ENCODE peak calls at places on chromosome 4, in seven cellular contexts. K is heart left ventricle, C is ovary, P is right lobe of liver, T is spleen, S is tibial nerve, Z is A549. W is an unnamed sample.

GRCh38 chr4:127601029-127601428 is 31.7 kb upstream of the INTU start:
- DNase-seq in S (no peak), C (no peak), Z (no peak), T (no peak), K (no peak), P (no peak), W (no peak)

GRCh38 chr4:188754372-188755002 is 615.2 kb downstream of the TRIML1 start:
- DNase-seq in Z (no peak), P (no peak), T (no peak), S (no peak), K (no peak), C (no peak), W (no peak)

GRCh38 chr4:17097369-17097768 is 198.9 kb upstream of the LDB2 start:
- DNase-seq in P (no peak), C (no peak), T (no peak), K (no peak), S (no peak), Z (no peak), W (no peak)

GRCh38 chr4:165207431-165208321 is at the start of gene KLHL2:
- DNase-seq in T (peak; percentile 97), P (peak; percentile 92), C (peak; percentile 80), S (peak; percentile 43), K (peak; percentile 88), Z (peak; percentile 35), W (peak; percentile 86)

GRCh38 chr4:71360844-71361243 is 22.0 kb downstream of the SLC4A4 start:
- DNase-seq in T (no peak), K (no peak), Z (no peak), C (no peak), P (no peak), S (no peak), W (no peak)

GRCh38 chr4:82500106-82500738 is 61.6 kb downstream of the TMEM150C start:
- DNase-seq in C (no peak), T (no peak), K (no peak), Z (no peak), P (no peak), S (no peak), W (no peak)

GRCh38 chr4:138275946-138276621 is 33.9 kb upstream of the SLC7A11 start:
- DNase-seq in K (no peak), Z (peak; percentile 25), P (no peak), S (no peak), T (no peak), C (no peak), W (no peak)

GRCh38 chr4:143512978-143513313 is 556 bp upstream of the SMARCA5 start:
- DNase-seq in S (no peak), K (no peak), T (no peak), Z (peak; percentile 39), C (no peak), P (no peak), W (no peak)

GRCh38 chr4:184347251-184348239 is 126.8 kb downstream of the IRF2 start:
- DNase-seq in K (peak; percentile 61), C (no peak), Z (no peak), T (peak; percentile 87), S (peak; percentile 49), P (peak; percentile 69), W (peak; percentile 96)

GRCh38 chr4:87910795-87911194 is 64.7 kb upstream of the SPP1 start:
- DNase-seq in P (no peak), S (no peak), C (no peak), Z (no peak), T (no peak), K (no peak), W (no peak)

GRCh38 chr4:3345384-3345783 is 52.6 kb downstream of the RGS12 start:
- DNase-seq in K (peak; percentile 10), T (no peak), Z (no peak), C (no peak), P (no peak), S (no peak), W (no peak)

GRCh38 chr4:95643627-95644026 is 94.9 kb upstream of the UNC5C start:
- DNase-seq in P (no peak), Z (no peak), C (peak; percentile 12), K (no peak), S (no peak), T (no peak), W (no peak)

GRCh38 chr4:76624271-76624681 is 189.2 kb downstream of the SHROOM3 start:
- DNase-seq in T (no peak), C (peak; percentile 63), K (peak; percentile 36), Z (no peak), S (peak; percentile 64), P (no peak), W (no peak)

DNA sequence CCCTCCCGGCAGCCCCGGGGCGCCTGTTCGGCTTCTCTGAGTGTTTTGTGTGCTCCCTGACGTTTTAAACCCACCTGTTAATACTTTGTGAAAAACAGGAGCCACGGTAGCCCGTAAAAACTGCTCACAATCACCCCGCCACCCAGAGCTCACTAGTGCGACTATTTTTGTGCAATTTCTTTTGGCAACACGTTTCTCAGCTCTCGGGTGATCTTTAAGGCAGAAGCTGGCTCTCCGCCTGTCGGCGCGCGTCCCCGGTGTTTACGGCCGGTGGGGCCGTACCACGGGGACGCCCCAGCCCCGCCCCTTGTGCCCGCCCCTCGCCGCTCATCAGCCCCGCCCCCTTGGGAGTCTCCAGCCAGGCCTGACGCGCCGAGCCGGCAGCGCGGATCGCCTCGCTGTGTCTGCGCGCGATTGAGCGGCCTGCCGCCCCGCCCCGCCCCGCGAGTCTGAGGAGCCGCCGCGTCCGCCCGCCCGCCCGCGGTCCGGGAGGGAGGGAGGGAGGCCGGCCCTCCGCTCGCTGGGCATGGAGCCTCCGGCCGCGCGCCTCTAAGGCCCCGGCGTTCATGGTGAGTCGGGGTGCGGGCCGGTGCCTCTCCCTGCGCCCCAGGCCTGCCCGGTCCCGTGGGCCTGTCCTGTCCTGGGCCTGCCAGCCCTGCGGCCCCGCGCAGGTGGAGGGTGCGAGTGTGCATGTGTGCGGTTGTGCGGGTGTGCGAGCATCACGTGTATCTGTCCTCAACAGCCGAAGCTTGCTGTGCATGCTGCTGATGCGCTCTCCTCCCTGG is 56.2 kb upstream of the TADA2B start:
- DNase-seq in C (peak; percentile 96), K (peak; percentile 96), Z (peak; percentile 70), T (peak; percentile 99), S (peak; percentile 93), P (peak; percentile 98), W (peak; percentile 97)
- TF ChIP-seq POLR2A in C (peak; percentile 83), K (peak; percentile 54), Z (peak; percentile 5), T (peak; percentile 85), S (peak; percentile 85), P (peak; percentile 55), W (peak; percentile 69)

DNA sequence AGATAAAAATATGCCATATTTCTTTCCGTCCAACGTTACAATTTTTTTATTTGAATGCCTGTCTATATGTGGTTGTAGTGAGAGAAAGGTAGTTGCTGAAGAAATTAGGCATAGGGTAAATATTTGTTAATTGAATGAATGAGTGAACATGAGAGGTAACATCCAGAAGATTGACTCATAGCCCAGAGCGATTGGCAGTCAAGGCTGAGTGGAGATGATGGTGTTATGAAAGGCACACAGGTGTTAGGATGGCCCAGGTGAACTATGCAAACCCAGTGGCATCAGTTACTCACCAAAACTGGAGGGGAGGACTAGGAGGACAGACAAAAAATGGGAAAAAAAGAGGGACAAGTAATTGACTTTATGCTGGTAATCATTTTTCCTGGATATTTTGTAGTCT is 31.7 kb upstream of the SPRY1 start:
- DNase-seq in C (no peak), T (no peak), S (no peak), Z (no peak), K (no peak), P (no peak), W (no peak)
- H3K4me3 ChIP-seq in C (no peak overlapping the region), T (no peak overlapping the region), S (no peak overlapping the region), Z (no peak overlapping the region), K (no peak overlapping the region), P (no peak overlapping the region), W (no peak overlapping the region)

DNA sequence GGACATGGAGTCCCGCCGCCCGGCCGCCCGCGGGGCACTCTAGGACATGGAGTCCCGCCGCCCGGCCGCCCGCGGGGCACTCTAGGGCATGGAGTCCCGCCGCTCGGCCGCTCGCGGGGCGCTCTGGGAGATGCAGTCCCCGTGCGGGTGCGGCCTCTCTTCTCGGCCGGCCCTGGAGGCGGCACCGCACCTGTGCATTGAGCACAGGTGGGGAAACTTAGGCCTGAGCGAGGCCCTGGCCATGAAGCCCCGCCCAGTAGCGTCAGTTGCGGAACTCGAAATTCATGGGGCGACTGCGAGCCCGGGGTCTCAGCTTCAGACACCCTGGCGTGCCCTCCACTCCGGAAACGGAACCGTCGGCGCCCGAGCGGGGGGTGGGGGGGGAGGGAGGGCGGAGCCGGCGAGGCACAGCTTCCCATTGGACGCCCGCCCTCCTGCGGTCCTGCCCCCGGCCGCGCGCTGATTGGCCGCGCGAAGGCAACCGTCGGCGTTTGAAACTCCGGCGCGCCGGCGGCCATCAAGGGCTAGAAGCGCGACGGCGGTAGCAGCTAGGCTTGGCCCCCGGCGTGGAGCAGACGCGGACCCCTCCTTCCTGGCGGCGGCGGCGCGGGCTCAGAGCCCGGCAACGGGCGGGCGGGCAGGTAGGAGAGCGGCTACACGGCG is at the start of the genes TACC3 and TMEM129:
- DNase-seq in S (peak; percentile 89), K (peak; percentile 94), P (peak; percentile 97), C (peak; percentile 91), T (peak; percentile 99), Z (peak; percentile 87), W (peak; percentile 99)
- TF ChIP-seq POLR2A in S (no peak), K (no peak), P (peak; percentile 76), C (peak; percentile 18), T (peak; percentile 57), Z (peak; percentile 53), W (peak; percentile 62)

GRCh38 chr4:140244328-140244727 is 90.3 kb upstream of the MAML3 start:
- DNase-seq in C (no peak), T (no peak), P (no peak), K (no peak), Z (no peak), S (no peak), W (no peak)

GRCh38 chr4:140240237-140240636 is 86.3 kb upstream of the MAML3 start:
- DNase-seq in P (no peak), S (no peak), K (no peak), C (no peak), T (no peak), Z (no peak), W (no peak)

GRCh38 chr4:140239311-140239710 is 85.3 kb upstream of the MAML3 start:
- DNase-seq in K (no peak), S (no peak), P (no peak), Z (no peak), C (no peak), T (no peak), W (no peak)

GRCh38 chr4:140243345-140243753 is 89.4 kb upstream of the MAML3 start:
- DNase-seq in C (no peak), T (peak; percentile 80), K (no peak), Z (no peak), P (no peak), S (no peak), W (peak; percentile 30)

DNA sequence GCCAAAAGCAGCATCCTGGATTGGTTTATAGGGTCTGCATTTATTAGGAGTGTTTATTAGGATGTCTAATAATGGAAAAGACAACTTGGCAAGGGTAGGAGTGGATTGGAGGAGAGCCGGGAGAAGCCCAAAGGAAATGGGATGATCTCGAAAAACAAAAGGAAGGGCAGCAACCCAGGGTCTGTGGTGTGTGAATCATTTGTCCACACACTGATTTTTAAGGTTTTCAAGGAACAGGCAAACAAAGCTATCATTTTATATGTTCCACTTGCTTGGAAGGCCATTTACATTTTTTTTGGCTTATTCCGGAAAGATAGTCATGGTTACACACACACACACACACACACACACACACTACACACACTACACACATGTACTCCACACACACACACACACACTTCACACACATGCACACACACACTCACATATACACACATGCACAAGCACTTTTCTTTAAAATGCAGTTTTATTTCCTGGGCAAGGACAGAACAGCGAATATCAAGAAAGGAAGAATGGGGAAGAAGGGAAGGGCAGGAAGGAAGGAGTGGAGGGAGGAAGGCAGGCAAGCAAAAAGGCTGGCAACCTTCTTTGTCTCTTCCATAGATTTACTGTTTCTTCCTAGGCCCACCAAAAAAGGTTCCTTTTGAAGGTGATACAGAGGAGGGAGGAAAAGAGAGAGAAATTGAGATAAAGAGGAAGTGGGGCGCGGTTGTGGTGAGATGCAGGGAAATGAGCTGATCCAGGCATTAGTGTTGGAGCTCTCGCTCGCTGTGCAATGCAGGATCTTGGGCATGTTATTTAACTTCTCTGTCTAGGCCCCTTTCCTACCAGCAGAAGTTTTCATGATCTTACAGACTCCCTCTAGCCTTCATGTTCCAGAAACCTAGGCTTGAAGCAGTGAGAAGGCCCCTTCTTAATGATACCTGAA is 88.6 kb upstream of the MAML3 start:
- DNase-seq in Z (no peak), K (no peak), P (no peak), C (no peak), T (no peak), S (no peak), W (peak; percentile 69)
- H3K4me3 ChIP-seq in Z (no peak overlapping the region), K (no peak overlapping the region), P (no peak overlapping the region), C (no peak overlapping the region), T (no peak overlapping the region), S (no peak overlapping the region), W (no peak overlapping the region)

W was measured in NB4.